ENCODE peak calls at places on chromosomes 6 and 20, in seven cellular contexts. G is fibroblast of lung, Q is mesendoderm, C is heart left ventricle, T is gastrocnemius medialis, N is neural progenitor cell, W is breast epithelium. U is an unnamed sample.

GRCh38 chr6:25659633-25660368 is 7.8 kb downstream of the SCGN start:
- DNase-seq in G (no peak), Q (no peak), C (no peak), T (no peak), N (no peak), W (no peak), U (no peak)

GRCh38 chr6:169075211-169075621 is 178.4 kb downstream of the THBS2 start:
- DNase-seq in G (peak), Q (no peak), C (peak), T (peak), N (no peak), W (no peak), U (peak)

GRCh38 chr6:160327981-160328380 is 20.2 kb upstream of the SLC22A3 start:
- DNase-seq in G (no peak), Q (no peak), C (no peak), T (no peak), N (no peak), W (no peak), U (no peak)

GRCh38 chr6:168247456-168248147 is 72.0 kb downstream of the DACT2 start:
- DNase-seq in G (no peak), Q (no peak), C (no peak), T (no peak), N (no peak), W (no peak), U (peak)

GRCh38 chr20:24462461-24463010 is 6.9 kb upstream of the SYNDIG1 start:
- DNase-seq in G (no peak), Q (no peak), C (no peak), T (no peak), N (peak), W (no peak), U (no peak)

GRCh38 chr20:58868795-58869194 is 16.3 kb downstream of the GNAS start:
- DNase-seq in G (peak), Q (no peak), C (no peak), T (no peak), N (peak), W (no peak), U (no peak)

GRCh38 chr20:63854069-63854765 is 7.1 kb upstream of the ABHD16B start:
- DNase-seq in G (no peak), Q (peak), C (peak), T (no peak), N (no peak), W (no peak), U (no peak)

GRCh38 chr6:48404927-48405326 is 293.9 kb upstream of the PTCHD4 start:
- DNase-seq in G (no peak), Q (no peak), C (no peak), T (no peak), N (no peak), W (no peak), U (no peak)

GRCh38 chr6:111030008-111031006 is 48.5 kb downstream of the RPF2 start:
- DNase-seq in G (peak), Q (no peak), C (peak), T (peak), N (no peak), W (no peak), U (no peak)

GRCh38 chr6:159691133-159691962 is 1.7 kb downstream of the SOD2 start:
- DNase-seq in G (peak), Q (peak), C (no peak), T (no peak), N (peak), W (no peak), U (peak)

GRCh38 chr6:83868639-83869038 is 9.2 kb downstream of the CYB5R4 start:
- DNase-seq in G (peak), Q (no peak), C (no peak), T (no peak), N (no peak), W (no peak), U (no peak)

GRCh38 chr6:110814488-110815259 is 595 bp downstream of the CDK19 start:
- DNase-seq in G (peak), Q (peak), C (peak), T (peak), N (peak), W (peak), U (peak)

GRCh38 chr6:16762547-16763477 is 1.6 kb upstream of the ATXN1 start:
- DNase-seq in G (peak), Q (peak), C (peak), T (peak), N (peak), W (peak), U (no peak)

GRCh38 chr20:23200914-23201313 is 114.8 kb upstream of the CD93 start:
- DNase-seq in G (peak), Q (peak), C (no peak), T (no peak), N (peak), W (no peak), U (no peak)

GRCh38 chr6:161434921-161435411 is 161.1 kb upstream of the AGPAT4 start:
- DNase-seq in G (peak), Q (no peak), C (no peak), T (no peak), N (peak), W (no peak), U (no peak)

GRCh38 chr6:3162067-3162497 is 4.7 kb upstream of the TUBB2A start:
- DNase-seq in G (no peak), Q (peak), C (no peak), T (no peak), N (peak), W (no peak), U (no peak)

GRCh38 chr6:3159805-3160781 is 2.7 kb upstream of the TUBB2A start:
- DNase-seq in G (no peak), Q (peak), C (no peak), T (no peak), N (peak), W (peak), U (peak)

GRCh38 chr6:3162565-3163247 is 5.4 kb upstream of the TUBB2A start:
- DNase-seq in G (peak), Q (peak), C (peak), T (peak), N (peak), W (peak), U (peak)

GRCh38 chr6:3152689-3153088 is 4.7 kb downstream of the TUBB2A start:
- DNase-seq in G (no peak), Q (no peak), C (no peak), T (no peak), N (no peak), W (no peak), U (no peak)

GRCh38 chr6:3157151-3157933 is at the start of gene TUBB2A:
- DNase-seq in G (peak), Q (peak), C (peak), T (peak), N (peak), W (peak), U (peak)
- H3K27ac ChIP-seq in G (peak), Q (peak), C (peak), T (peak), N (no peak), W (peak), U (peak)

GRCh38 chr20:17941087-17941825 is 27.3 kb downstream of the SNX5 start:
- DNase-seq in G (no peak), Q (no peak), C (no peak), T (no peak), N (no peak), W (no peak), U (no peak)
- H3K27ac ChIP-seq in G (no peak), Q (no peak), C (no peak), T (peak), N (no peak), W (no peak), U (no peak)

DNA sequence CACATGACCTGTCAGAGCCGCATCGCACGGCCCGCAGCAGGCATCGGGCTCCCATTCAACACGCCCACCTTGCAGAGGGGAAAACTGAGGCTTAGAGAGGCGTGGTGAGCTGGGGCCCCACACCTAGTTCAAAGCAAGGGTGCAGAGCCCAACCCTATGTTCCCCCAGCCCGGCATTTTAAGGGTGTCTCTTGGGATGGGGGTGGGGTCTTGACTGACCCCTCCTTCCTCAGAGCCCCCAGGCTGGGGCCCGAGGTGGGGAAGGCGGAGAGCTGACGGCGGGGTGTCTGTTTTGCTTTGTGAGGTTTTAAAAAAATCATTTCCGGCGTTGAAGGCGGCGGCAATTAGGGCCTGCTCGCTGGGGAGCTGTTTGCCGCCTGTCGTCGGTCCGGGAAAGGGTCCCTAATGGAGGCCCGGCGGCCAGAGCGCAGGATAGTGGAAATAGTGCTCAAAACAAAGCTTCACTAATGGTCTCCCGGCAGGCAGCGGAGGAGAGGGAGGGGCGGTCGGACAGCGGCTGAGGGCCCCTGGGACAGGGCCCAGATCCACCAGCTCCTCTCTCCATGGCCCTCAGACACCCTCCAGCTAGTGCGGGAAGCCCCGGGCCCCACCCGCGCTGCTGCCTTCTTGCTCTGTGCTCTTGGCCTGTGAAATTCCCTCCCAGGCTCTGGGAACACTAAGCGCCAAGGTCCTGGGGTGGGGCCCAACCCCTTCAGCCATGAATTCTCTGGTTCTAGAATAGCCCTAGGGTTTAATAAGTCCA is 11.9 kb downstream of the VSTM2L start:
- DNase-seq in G (no peak), Q (peak), C (no peak), T (no peak), N (peak), W (no peak), U (no peak)
- H3K27ac ChIP-seq in G (no peak), Q (peak), C (peak), T (no peak), N (peak), W (no peak), U (no peak)

GRCh38 chr20:62691485-62691884 is 17.2 kb upstream of the NTSR1 start:
- DNase-seq in G (no peak), Q (no peak), C (no peak), T (no peak), N (no peak), W (no peak), U (no peak)
- H3K27ac ChIP-seq in G (no peak), Q (no peak), C (no peak), T (no peak), N (no peak), W (no peak), U (no peak)

DNA sequence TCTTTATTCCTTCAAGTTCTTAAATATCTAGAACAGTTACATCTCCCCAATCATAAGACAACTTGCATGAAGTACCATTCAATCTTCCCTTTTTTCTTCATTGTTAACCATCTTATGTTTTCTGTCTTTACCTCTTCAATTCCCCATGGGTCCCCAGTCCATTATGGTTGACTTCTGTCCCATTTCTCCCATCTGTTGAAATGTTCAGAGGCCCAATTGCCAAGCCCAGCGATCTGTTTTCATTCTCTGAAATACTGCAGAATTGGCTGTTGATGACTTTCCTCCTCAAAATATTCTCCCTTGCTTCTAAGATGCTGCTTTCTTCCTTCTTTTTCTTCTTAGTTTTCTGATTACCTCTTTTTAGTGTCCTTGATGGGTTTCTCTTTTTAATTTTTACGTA is 26.0 kb downstream of the DSTN start:
- DNase-seq in G (no peak), Q (no peak), C (no peak), T (no peak), N (no peak), W (no peak), U (no peak)
- H3K27ac ChIP-seq in G (no peak), Q (no peak), C (peak), T (no peak), N (no peak), W (no peak), U (no peak)

DNA sequence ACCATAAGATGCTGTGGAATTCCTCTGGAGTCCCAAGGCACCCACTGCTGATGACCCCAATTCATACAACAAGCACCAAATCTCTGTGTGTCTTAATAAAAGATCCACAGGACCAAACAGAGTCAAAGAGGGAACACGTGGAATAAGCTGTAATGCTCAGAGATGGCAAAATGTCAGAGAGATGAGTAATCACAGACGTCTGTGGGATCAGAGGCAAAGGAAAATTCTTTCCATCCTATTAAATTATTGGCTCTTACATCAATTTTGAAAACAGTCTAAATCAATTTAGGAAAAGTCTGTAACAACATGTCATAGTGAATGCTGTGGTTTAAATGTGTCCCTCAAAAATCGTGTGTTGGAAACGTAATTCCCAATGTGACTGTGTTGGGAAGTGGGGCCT is 17.5 kb upstream of the SAMD3 start:
- DNase-seq in G (peak), Q (no peak), C (no peak), T (no peak), N (no peak), W (no peak), U (no peak)
- H3K27ac ChIP-seq in G (no peak), Q (no peak), C (no peak), T (no peak), N (no peak), W (no peak), U (no peak)

GRCh38 chr6:99491159-99491558 is 24.1 kb downstream of the USP45 start:
- DNase-seq in G (no peak), Q (no peak), C (no peak), T (no peak), N (no peak), W (no peak), U (no peak)

GRCh38 chr6:99490608-99491007 is 24.6 kb downstream of the USP45 start:
- DNase-seq in G (no peak), Q (no peak), C (no peak), T (no peak), N (no peak), W (no peak), U (no peak)

DNA sequence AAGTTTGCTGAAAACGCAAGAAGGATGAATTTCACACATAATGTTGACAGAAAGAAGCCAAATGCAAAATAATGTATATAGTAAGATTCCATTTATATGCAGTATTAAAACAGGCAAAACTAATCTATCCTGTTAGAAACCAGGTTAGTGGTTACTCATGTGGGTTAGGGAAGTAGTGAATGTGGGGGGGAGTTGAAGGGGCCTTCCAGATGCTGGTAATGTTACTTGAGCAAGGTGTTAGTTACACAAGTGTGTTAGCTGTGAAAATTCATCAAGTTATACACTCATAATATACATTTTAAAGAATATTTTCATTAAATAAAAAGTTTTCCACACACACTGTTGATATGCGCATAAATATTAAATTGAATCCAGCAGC is 29.8 kb downstream of the USP45 start:
- DNase-seq in G (no peak), Q (no peak), C (no peak), T (no peak), N (no peak), W (no peak), U (no peak)
- H3K27ac ChIP-seq in G (no peak), Q (no peak), C (no peak), T (no peak), N (no peak), W (no peak), U (no peak)

DNA sequence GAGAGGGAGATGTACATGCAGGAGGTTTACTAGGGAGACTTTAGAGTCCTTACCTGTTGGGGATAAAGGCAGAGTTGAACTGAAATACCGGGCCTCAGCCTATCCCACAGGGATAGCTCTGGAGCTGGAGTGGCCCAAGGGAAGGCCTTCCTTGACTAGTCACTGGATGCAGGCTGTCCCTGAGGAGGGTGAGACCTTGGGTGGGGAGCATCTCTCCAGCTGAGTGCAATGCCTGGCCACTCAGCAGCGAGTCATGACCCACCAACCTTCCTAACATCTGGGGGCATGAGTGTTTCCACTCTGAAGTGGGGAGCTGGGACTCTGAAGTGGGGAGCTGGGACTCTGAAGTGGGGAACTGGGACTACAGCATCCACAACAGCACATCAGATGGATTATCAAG is 46.1 kb upstream of the ENPP5 start:
- DNase-seq in G (no peak), Q (no peak), C (no peak), T (no peak), N (no peak), W (no peak), U (no peak)
- H3K27ac ChIP-seq in G (no peak), Q (no peak), C (no peak), T (peak), N (no peak), W (peak), U (no peak)

GRCh38 chr6:170449835-170450753 is 103.0 kb downstream of the PSMB1 start:
- DNase-seq in G (no peak), Q (no peak), C (no peak), T (no peak), N (no peak), W (no peak), U (no peak)

GRCh38 chr6:170452767-170453545 is 100.2 kb downstream of the PSMB1 start:
- DNase-seq in G (no peak), Q (no peak), C (no peak), T (no peak), N (no peak), W (no peak), U (no peak)

GRCh38 chr6:170453586-170454511 is 99.3 kb downstream of the PSMB1 start:
- DNase-seq in G (no peak), Q (no peak), C (no peak), T (no peak), N (no peak), W (no peak), U (no peak)

GRCh38 chr6:170450946-170451761 is 102.0 kb downstream of the PSMB1 start:
- DNase-seq in G (no peak), Q (no peak), C (no peak), T (no peak), N (no peak), W (no peak), U (no peak)

GRCh38 chr6:170451762-170452651 is 101.1 kb downstream of the PSMB1 start:
- DNase-seq in G (no peak), Q (no peak), C (no peak), T (no peak), N (no peak), W (no peak), U (no peak)
- H3K27ac ChIP-seq in G (no peak), Q (no peak), C (no peak), T (no peak), N (no peak), W (no peak), U (no peak)

GRCh38 chr6:121590438-121590837 is 155.0 kb downstream of the GJA1 start:
- DNase-seq in G (peak), Q (no peak), C (no peak), T (no peak), N (no peak), W (no peak), U (no peak)

GRCh38 chr6:121581327-121581726 is 145.9 kb downstream of the GJA1 start:
- DNase-seq in G (no peak), Q (no peak), C (no peak), T (no peak), N (no peak), W (no peak), U (no peak)

GRCh38 chr6:121582262-121582661 is 146.8 kb downstream of the GJA1 start:
- DNase-seq in G (no peak), Q (no peak), C (no peak), T (no peak), N (no peak), W (no peak), U (no peak)

DNA sequence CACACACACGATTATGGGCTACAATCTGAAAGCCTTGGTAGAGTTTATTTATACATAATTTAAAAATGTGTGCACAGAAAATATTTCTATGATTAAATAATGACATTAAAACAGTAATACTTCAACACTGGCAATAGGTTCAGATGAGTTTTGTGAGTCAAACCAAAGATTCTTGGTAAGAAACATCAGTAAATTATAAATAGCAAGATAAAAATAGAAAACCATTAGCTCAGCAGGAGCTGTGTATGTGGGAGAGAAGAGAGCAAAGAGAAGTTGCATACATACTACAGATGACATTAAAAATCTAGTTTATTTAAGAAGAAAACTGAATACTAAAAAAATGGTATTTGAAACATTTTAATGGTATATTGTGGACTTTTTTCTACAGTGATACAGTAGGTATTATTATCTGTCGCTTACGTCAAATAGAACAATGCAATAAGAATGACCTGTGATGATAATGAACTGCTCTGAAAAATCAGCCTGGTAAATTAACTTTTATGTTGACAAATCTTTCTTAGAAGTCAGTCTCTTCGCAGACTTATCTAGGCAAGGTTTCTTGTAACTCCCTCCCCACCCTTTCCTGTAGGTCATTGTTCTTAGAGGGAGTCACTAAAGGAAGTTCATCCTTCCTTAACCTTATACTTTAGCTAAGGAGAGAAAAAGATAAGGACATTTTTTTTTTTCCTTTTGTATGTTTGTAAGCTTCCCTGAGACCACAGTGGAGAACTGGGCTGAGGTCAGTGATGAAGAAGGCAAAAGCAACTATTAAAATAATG is 149.3 kb downstream of the GJA1 start:
- DNase-seq in G (peak), Q (peak), C (no peak), T (no peak), N (no peak), W (no peak), U (no peak)
- H3K27ac ChIP-seq in G (no peak), Q (no peak), C (no peak), T (no peak), N (no peak), W (no peak), U (no peak)